ENCODE peak calls at places on chromosomes 13 and 19, in six cellular contexts. O, P, D, I, Y and F are unnamed samples.

GRCh38 chr13:50435011-50435410 is 408.5 kb downstream of the DLEU7 start:
- DNase-seq in O (no peak), P (no peak), D (no peak), I (no peak), Y (no peak), F (no peak)

GRCh38 chr19:28482221-28482620 is 730.7 kb downstream of the UQCRFS1 start:
- DNase-seq in O (no peak), P (no peak), D (peak; percentile 67), I (no peak), Y (no peak), F (no peak)

GRCh38 chr19:48676487-48676886 is 3.7 kb upstream of the NTN5 start:
- DNase-seq in O (no peak), P (no peak), D (no peak), I (no peak), Y (no peak), F (no peak)

GRCh38 chr13:104571161-104571889 is 1505.1 kb upstream of the SLC10A2 start:
- DNase-seq in O (peak; percentile 52), P (peak; percentile 90), D (peak; percentile 64), I (peak; percentile 89), Y (peak; percentile 42), F (peak; percentile 75)

GRCh38 chr13:38213307-38213706 is 136.3 kb upstream of the UFM1 start:
- DNase-seq in O (no peak), P (peak; percentile 60), D (no peak), I (peak; percentile 44), Y (no peak), F (no peak)

GRCh38 chr13:61873717-61874116 is 458.1 kb upstream of the PCDH20 start:
- DNase-seq in O (no peak), P (no peak), D (no peak), I (no peak), Y (no peak), F (no peak)

GRCh38 chr19:16901491-16902175 is 12.8 kb downstream of the F2RL3 start:
- DNase-seq in O (no peak), P (no peak), D (no peak), I (no peak), Y (no peak), F (no peak)

GRCh38 chr19:29832801-29833200 is 21.0 kb downstream of the CCNE1 start:
- DNase-seq in O (no peak), P (no peak), D (no peak), I (no peak), Y (no peak), F (no peak)

GRCh38 chr13:32511482-32511881 is 27.1 kb downstream of the N4BP2L2 start:
- DNase-seq in O (no peak), P (no peak), D (no peak), I (no peak), Y (no peak), F (no peak)

GRCh38 chr19:45506991-45507863 is at the start of gene VASP:
- DNase-seq in O (peak; percentile 88), P (peak; percentile 86), D (peak; percentile 89), I (peak; percentile 93), Y (no peak), F (peak; percentile 79)

GRCh38 chr13:33676700-33677048 is 141.3 kb upstream of the RFC3 start:
- DNase-seq in O (no peak), P (peak; percentile 65), D (no peak), I (peak; percentile 74), Y (no peak), F (no peak)

GRCh38 chr19:35377656-35378055 is 6.8 kb downstream of the GPR42 start:
- DNase-seq in O (no peak), P (no peak), D (no peak), I (no peak), Y (no peak), F (no peak)

GRCh38 chr19:42242512-42243409 is at the start of gene GSK3A:
- DNase-seq in O (peak; percentile 99), P (peak; percentile 96), D (peak; percentile 97), I (peak; percentile 100), Y (peak; percentile 92), F (peak; percentile 96)

GRCh38 chr19:32322541-32322940 is 22.9 kb upstream of the ZNF507 start:
- DNase-seq in O (no peak), P (peak; percentile 46), D (no peak), I (no peak), Y (no peak), F (no peak)

GRCh38 chr19:8513687-8514504 is at the start of gene ZNF414:
- DNase-seq in O (peak; percentile 95), P (peak; percentile 98), D (peak; percentile 100), I (peak; percentile 98), Y (peak; percentile 62), F (peak; percentile 95)
- TF ChIP-seq CTCF in O (no peak), P (no peak), D (no peak), I (no peak), Y (no peak), F (no peak)

GRCh38 chr13:107208889-107209288 is 641.0 kb upstream of the ARGLU1 start:
- DNase-seq in O (no peak), P (no peak), D (no peak), I (no peak), Y (no peak), F (no peak)

GRCh38 chr13:107202371-107203023 is 634.6 kb upstream of the ARGLU1 start:
- DNase-seq in O (no peak), P (peak; percentile 41), D (no peak), I (no peak), Y (no peak), F (peak; percentile 55)

GRCh38 chr13:107205318-107206112 is 637.6 kb upstream of the ARGLU1 start:
- DNase-seq in O (peak; percentile 89), P (peak; percentile 60), D (peak; percentile 80), I (peak; percentile 41), Y (peak; percentile 25), F (peak; percentile 81)

GRCh38 chr13:107200491-107200890 is 632.6 kb upstream of the ARGLU1 start:
- DNase-seq in O (no peak), P (peak; percentile 11), D (no peak), I (no peak), Y (no peak), F (no peak)

DNA sequence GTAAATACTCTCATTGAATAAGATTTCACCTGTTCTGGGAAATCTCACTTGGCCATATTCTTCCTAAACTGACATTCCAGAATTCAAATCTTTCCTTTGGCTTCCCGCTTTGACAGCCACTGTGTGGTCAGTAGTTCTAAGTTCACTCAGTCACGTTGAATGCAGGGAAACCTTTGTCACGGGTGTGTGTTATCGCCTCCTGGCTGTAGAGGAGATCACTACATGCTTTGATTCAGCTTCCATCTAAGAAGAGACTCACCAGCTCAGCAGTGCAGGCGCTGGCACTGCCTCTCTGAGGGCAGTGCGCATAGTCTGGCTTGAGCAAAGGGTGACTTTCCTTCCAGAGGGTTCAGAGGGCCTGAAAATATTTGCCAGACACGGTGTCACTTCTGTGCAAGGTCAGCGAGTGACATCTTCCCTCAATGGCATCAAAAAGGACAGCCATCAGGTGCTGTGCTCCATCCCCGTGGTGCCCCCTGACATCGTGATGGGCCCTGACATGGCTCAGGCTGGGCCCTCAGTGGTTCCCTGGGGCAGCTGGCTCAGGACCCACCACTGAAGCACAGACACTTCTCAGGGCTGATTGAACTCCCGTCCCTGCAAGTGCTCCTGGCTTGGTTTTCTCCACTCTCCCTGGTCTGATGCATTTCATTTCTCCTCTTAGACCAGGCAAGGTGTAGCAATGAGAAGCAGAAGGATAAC is 635.4 kb upstream of the ARGLU1 start:
- DNase-seq in O (no peak), P (peak; percentile 34), D (peak; percentile 43), I (no peak), Y (no peak), F (peak; percentile 66)
- TF ChIP-seq CTCF in O (peak; percentile 17), P (peak; percentile 58), D (peak; percentile 51), I (peak; percentile 16), Y (peak; percentile 32), F (peak; percentile 76)

GRCh38 chr19:2170987-2171348 is 7.2 kb downstream of the DOT1L start:
- DNase-seq in O (no peak), P (no peak), D (no peak), I (no peak), Y (no peak), F (no peak)

GRCh38 chr19:2173388-2173787 is 9.7 kb downstream of the DOT1L start:
- DNase-seq in O (no peak), P (no peak), D (no peak), I (no peak), Y (no peak), F (no peak)

GRCh38 chr19:2170219-2170618 is 6.5 kb downstream of the DOT1L start:
- DNase-seq in O (no peak), P (no peak), D (no peak), I (no peak), Y (no peak), F (no peak)

GRCh38 chr19:2173841-2174577 is 10.3 kb downstream of the DOT1L start:
- DNase-seq in O (no peak), P (no peak), D (no peak), I (no peak), Y (no peak), F (no peak)

DNA sequence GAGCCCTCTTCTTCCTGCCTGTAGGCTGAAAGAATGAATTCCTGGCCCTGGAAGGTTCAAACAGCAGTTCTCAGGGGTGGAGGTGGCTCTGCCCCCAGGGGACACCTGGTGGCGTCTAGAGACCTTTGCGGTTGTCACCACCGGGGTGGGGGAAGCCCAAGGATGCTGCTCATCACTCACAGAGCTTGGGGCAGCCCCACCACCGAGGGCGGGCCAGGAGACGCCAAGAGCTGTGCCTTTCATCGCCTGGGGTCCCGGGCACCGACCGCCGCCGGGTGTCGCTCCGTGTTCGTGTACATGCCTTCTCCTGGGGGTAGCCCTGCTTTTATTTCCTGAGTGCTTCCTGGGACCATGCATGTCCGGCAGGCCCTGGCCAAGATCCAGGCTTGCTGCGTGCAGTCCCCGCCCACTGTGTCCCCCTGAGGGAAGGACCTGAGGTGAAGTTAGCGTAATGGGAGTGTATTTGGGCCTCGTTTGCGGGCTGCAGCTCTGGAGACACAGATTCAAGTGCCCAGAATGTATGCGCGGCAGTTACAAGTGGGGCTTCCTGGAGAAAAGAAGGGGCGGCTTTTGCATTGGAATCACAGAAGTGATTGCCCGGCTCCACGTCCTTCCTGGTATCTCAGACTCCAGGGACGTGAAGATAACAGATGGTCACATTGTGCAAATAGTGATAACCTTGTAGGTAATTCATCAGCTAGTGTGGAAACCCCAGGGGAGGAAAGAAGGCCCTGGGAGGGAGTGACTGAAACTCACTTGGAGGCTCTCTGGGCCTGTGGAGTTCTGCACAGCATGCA is 7.8 kb downstream of the DOT1L start:
- DNase-seq in O (no peak), P (no peak), D (peak; percentile 49), I (no peak), Y (no peak), F (peak; percentile 14)
- TF ChIP-seq CTCF in O (no peak), P (peak; percentile 20), D (no peak), I (no peak), Y (no peak), F (no peak)

DNA sequence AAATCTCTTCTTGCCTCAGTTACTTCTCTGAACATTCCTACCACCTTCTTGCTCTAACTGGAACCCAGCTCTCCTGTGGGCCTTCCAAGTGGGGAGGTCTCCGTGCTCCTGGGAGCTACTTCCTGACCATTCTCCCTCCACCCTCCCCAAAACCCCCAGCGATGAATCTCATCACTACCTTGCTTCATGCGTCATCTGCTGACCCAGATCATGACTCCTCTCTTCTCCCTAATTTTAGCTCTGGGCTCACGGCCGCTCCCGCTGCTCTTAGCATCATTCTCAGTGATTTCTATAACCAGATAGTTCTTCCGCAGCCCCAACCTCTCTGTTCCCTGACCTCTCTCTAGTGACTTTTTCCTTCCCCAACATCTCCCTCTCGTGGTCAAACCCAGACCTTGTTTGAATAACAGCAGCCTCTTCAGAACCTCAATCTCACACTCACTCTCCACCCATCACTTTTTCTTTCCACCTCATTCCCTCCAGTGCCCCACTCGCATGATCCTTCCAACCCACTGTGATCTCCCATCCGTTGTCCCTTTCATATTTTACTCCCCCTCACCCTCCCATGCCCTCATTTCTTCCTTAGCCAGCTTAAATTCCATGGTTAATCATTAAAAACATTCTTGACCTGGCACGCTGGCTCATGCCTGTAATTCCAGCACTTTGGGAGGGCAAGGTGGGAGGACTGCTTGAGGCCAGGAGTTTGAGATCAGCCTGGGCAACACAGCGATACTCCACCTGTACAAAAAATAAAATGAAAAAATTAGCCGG is 21.8 kb downstream of the MRPS12 start:
- DNase-seq in O (peak; percentile 28), P (peak; percentile 75), D (peak; percentile 42), I (peak; percentile 24), Y (no peak), F (peak; percentile 53)
- TF ChIP-seq CTCF in O (peak; percentile 44), P (peak; percentile 64), D (peak; percentile 42), I (no peak), Y (no peak), F (peak; percentile 26)